ENCODE peak calls at places on chromosomes 12 and 14, in four cellular contexts. P is brain microvascular endothelial cell, T is B cell, F is lower leg skin. Q is an unnamed sample.
A peak's percentile ranks its signal among the peaks of the same experiment; 100 is the strongest.

GRCh38 chr14:37585101-37585479 is 10.0 kb downstream of the FOXA1 start:
- DNase-seq in P (no peak), T (no peak), F (no peak), Q (no peak)

GRCh38 chr14:98685725-98686124 is 586.3 kb downstream of the BCL11B start:
- DNase-seq in P (no peak), T (no peak), F (no peak), Q (no peak)

GRCh38 chr14:57390806-57391562 is 598 bp downstream of the NAA30 start:
- DNase-seq in P (no peak), T (no peak), F (peak; percentile 87), Q (peak; percentile 58)

GRCh38 chr12:13173537-13173936 is 23.0 kb upstream of the EMP1 start:
- DNase-seq in P (peak; percentile 93), T (peak; percentile 54), F (peak; percentile 93), Q (peak; percentile 72)

GRCh38 chr12:51901881-51902280 is 5.4 kb upstream of the ACVRL1 start:
- DNase-seq in P (no peak), T (no peak), F (peak; percentile 56), Q (no peak)

GRCh38 chr14:58977366-58977765 is 211.1 kb upstream of the DAAM1 start:
- DNase-seq in P (peak; percentile 9), T (no peak), F (no peak), Q (no peak)

GRCh38 chr14:99317231-99318090 is 45.5 kb upstream of the BCL11B start:
- DNase-seq in P (no peak), T (no peak), F (peak; percentile 64), Q (peak; percentile 7)

GRCh38 chr14:90388437-90388836 is 8.4 kb upstream of the CALM1 start:
- DNase-seq in P (peak; percentile 76), T (no peak), F (no peak), Q (no peak)

GRCh38 chr12:48352157-48352775 is 1.5 kb upstream of the ZNF641 start:
- DNase-seq in P (no peak), T (no peak), F (no peak), Q (no peak)

GRCh38 chr12:26116829-26117228 is 8.0 kb downstream of the BHLHE41 start:
- DNase-seq in P (no peak), T (no peak), F (no peak), Q (no peak)

GRCh38 chr12:26286186-26286585 is 90.8 kb downstream of the SSPN start:
- DNase-seq in P (no peak), T (no peak), F (no peak), Q (no peak)

GRCh38 chr12:56261503-56262230 is 3.5 kb upstream of the ANKRD52 start:
- DNase-seq in P (peak; percentile 70), T (no peak), F (no peak), Q (no peak)

GRCh38 chr12:5232826-5233500 is 189.3 kb downstream of the KCNA5 start:
- DNase-seq in P (no peak), T (no peak), F (no peak), Q (no peak)

GRCh38 chr12:14766649-14767215 is 36.5 kb downstream of the WBP11 start:
- DNase-seq in P (no peak), T (no peak), F (no peak), Q (no peak)

GRCh38 chr12:128918910-128919309 is 65.6 kb downstream of the GLT1D1 start:
- DNase-seq in P (no peak), T (no peak), F (no peak), Q (no peak)

GRCh38 chr14:65255029-65255545 is 152.8 kb upstream of the MAX start:
- DNase-seq in P (peak; percentile 45), T (no peak), F (peak; percentile 26), Q (no peak)

GRCh38 chr12:62726471-62726980 is 208.4 kb downstream of the PPM1H start:
- DNase-seq in P (no peak), T (no peak), F (no peak), Q (no peak)

GRCh38 chr14:74239848-74240793 is 872 bp downstream of the VSX2 start:
- DNase-seq in P (no peak), T (no peak), F (no peak), Q (no peak)

GRCh38 chr14:70646705-70647104 is 5.0 kb downstream of the TTC9 start:
- DNase-seq in P (no peak), T (no peak), F (no peak), Q (no peak)

GRCh38 chr12:76878045-76878898 is 547 bp downstream of the CSRP2 start:
- DNase-seq in P (no peak), T (no peak), F (peak; percentile 84), Q (peak; percentile 41)

GRCh38 chr12:23862746-23863145 is 86.7 kb downstream of the SOX5 start:
- DNase-seq in P (no peak), T (no peak), F (no peak), Q (no peak)

GRCh38 chr12:56980941-56981530 is 23.6 kb upstream of the RDH16 start:
- DNase-seq in P (no peak), T (no peak), F (no peak), Q (no peak)

GRCh38 chr14:54338696-54339317 is 58.0 kb upstream of the CDKN3 start:
- DNase-seq in P (peak; percentile 40), T (no peak), F (no peak), Q (no peak)

GRCh38 chr12:50523772-50524171 is 19.0 kb downstream of the DIP2B start:
- DNase-seq in P (no peak), T (no peak), F (no peak), Q (no peak)

GRCh38 chr14:68401855-68402254 is 391.0 kb downstream of the ZFP36L1 start:
- DNase-seq in P (no peak), T (peak; percentile 66), F (no peak), Q (peak; percentile 64)

GRCh38 chr12:69052613-69053408 is 119.8 kb upstream of the CPM start:
- DNase-seq in P (peak; percentile 82), T (no peak), F (no peak), Q (no peak)

GRCh38 chr14:104579507-104579906 is at the start of gene C14orf180:
- DNase-seq in P (no peak), T (no peak), F (no peak), Q (no peak)

GRCh38 chr12:114166360-114166759 is 200.2 kb upstream of the RBM19 start:
- DNase-seq in P (no peak), T (no peak), F (no peak), Q (peak; percentile 12)
- TF ChIP-seq CTCF in P (no peak), T (no peak), F (no peak), Q (peak; percentile 11)

DNA sequence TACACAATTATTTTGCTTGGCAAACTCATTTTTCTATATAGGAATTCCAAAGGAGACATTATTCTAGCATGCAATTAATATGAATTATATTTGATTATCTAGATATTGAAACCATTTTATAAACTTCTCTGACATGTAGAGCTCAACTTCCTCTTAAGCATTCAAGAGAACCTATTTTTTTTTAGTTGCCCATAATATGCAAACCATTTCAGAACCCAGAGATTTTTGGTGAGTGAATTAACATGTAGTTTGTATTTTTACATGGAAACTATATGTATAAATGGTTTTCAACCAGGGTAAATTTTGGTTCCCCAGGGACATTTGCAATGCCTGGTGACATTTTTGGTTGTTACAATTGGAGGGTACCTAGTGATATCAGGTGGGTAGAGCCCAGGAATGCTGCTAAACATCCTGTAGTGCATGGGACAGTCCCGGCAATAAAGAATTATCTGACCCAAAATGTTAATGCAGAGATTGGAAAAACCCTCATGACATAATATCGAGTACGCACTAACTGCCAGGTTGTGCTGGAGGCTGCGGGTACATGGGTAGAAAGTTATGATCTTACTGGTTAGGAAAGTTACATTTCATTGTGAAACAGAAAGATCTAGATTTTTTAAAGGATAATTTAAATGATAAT is 338.9 kb upstream of the GARIN2 start:
- DNase-seq in P (no peak), T (no peak), F (no peak), Q (no peak)
- TF ChIP-seq CTCF in P (no peak), T (no peak), F (no peak), Q (no peak)

DNA sequence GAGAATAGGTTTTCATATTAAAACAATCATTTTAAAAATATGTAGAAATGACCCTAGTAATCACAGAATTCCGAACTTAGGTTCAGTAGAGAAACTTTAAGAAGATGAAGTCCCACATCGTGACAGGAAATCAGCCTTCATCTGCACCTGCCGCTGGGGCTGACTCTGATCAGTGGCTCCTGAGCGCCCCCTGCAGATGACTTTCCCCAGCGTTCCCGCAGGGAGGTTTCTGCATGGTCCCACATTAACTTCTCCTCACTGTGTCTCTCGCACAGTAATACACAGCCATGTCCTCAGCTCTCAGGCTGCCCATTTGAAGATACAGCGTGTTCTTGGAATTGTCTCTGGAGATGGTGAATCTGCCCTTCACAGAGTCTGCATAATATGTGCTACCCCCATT is 1131.1 kb downstream of the TMEM121 start:
- DNase-seq in P (no peak), T (peak; percentile 45), F (no peak), Q (peak; percentile 22)
- TF ChIP-seq CTCF in P (no peak), T (peak; percentile 64), F (no peak), Q (peak; percentile 75)

GRCh38 chr12:28540324-28540714 is 350.1 kb downstream of the CCDC91 start:
- DNase-seq in P (no peak), T (no peak), F (no peak), Q (no peak)

GRCh38 chr12:28539691-28540323 is 349.6 kb downstream of the CCDC91 start:
- DNase-seq in P (no peak), T (no peak), F (no peak), Q (no peak)

GRCh38 chr12:28537474-28537873 is 347.2 kb downstream of the CCDC91 start:
- DNase-seq in P (no peak), T (no peak), F (no peak), Q (no peak)

GRCh38 chr12:28535216-28535615 is 345.0 kb downstream of the CCDC91 start:
- DNase-seq in P (peak; percentile 29), T (no peak), F (no peak), Q (no peak)

DNA sequence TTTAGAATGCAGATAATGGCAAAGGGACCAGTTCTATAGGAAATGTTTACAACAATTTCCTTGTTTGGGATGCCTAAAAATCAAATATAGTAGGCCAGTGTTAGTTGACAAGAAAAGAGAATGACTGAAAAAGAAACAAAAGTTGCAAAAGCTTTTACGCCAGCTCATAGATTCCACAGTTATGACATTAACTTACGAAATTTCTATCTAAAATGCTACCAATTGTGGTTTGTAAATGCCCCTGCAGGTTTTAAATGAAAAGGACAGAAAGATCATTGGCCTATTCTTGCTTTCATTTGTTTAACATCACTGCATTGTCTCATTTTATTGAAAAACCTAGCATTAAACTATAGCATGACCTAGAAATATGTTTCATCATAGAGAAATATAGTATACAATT is 345.8 kb downstream of the CCDC91 start:
- DNase-seq in P (peak; percentile 28), T (no peak), F (no peak), Q (no peak)
- TF ChIP-seq CTCF in P (no peak), T (no peak), F (no peak), Q (no peak)

DNA sequence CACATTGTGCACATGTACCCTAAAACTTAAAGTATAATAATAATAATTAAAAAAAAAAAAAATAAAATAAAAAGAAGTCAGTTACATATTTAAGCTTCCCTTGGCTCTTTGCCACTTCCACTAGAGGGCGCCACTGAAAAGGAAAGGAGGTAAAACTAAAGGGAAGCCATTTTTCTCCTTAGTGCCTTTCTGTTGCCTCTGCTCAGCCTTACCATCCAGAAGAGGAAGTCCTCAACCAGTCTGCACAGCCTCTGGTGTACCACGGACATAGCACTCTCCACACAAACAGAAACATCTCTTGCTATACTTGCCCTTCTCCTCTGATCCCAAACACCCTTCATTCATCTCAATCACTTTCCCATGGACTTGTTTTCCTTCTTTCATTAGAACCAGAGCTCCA is 169.0 kb upstream of the EEA1 start:
- DNase-seq in P (peak; percentile 37), T (peak; percentile 82), F (no peak), Q (no peak)
- TF ChIP-seq CTCF in P (peak; percentile 58), T (peak; percentile 83), F (no peak), Q (peak; percentile 53)

GRCh38 chr12:20460956-20461355 is 92.6 kb downstream of the PDE3A start:
- DNase-seq in P (no peak), T (no peak), F (no peak), Q (no peak)

GRCh38 chr12:20459920-20460319 is 91.6 kb downstream of the PDE3A start:
- DNase-seq in P (no peak), T (no peak), F (no peak), Q (no peak)

GRCh38 chr12:20463920-20464524 is 95.7 kb downstream of the PDE3A start:
- DNase-seq in P (no peak), T (no peak), F (no peak), Q (peak; percentile 7)
- TF ChIP-seq CTCF in P (peak; percentile 54), T (peak; percentile 54), F (no peak), Q (peak; percentile 65)